ENCODE peak calls at places on chromosomes 7 and 10, in eight cellular contexts. A is fibroblast of lung, E is GM23338, R is cardiac fibroblast, F is IMR-90, I is mammary epithelial cell, P is GM12865, X is uterus. G is an unnamed sample.

GRCh38 chr7:157610671-157611295 is 274.0 kb downstream of the DNAJB6 start:
- DNase-seq in F (no peak), I (no peak), R (no peak), E (no peak), X (no peak), A (peak), P (no peak), G (no peak)

GRCh38 chr7:37359662-37360444 is 88.8 kb downstream of the ELMO1 start:
- DNase-seq in F (no peak), X (no peak), A (no peak), R (no peak), I (no peak), E (no peak), P (no peak), G (peak)

GRCh38 chr7:5598769-5599371 is 175.2 kb upstream of the TNRC18 start:
- DNase-seq in I (no peak), R (no peak), P (peak), E (peak), X (no peak), A (peak), F (no peak), G (no peak)

GRCh38 chr10:114724295-114724694 is 66.2 kb upstream of the ABLIM1 start:
- DNase-seq in X (no peak), A (no peak), P (no peak), I (peak), F (no peak), E (no peak), R (no peak), G (no peak)

GRCh38 chr7:17844514-17845196 is 95.6 kb downstream of the SNX13 start:
- DNase-seq in E (no peak), P (no peak), A (no peak), I (peak), R (no peak), F (peak), X (no peak), G (no peak)

GRCh38 chr7:114703677-114704076 is 218.2 kb upstream of the MDFIC start:
- DNase-seq in A (peak), I (peak), E (no peak), X (no peak), F (peak), R (peak), P (no peak), G (peak)

GRCh38 chr10:48406204-48406603 is 99.7 kb downstream of the MAPK8 start:
- DNase-seq in E (no peak), F (peak), P (no peak), X (no peak), I (peak), A (peak), R (peak), G (no peak)

GRCh38 chr7:39686261-39686924 is 63.0 kb downstream of the RALA start:
- DNase-seq in X (no peak), I (peak), E (no peak), F (peak), P (peak), R (peak), A (peak), G (peak)

GRCh38 chr7:77427996-77428603 is 12.0 kb upstream of the GSAP start:
- DNase-seq in R (peak), A (peak), E (peak), I (peak), P (peak), X (no peak), F (peak), G (peak)

GRCh38 chr7:30179016-30179436 is 44.2 kb downstream of the MTURN start:
- DNase-seq in P (peak), E (no peak), F (no peak), I (no peak), R (no peak), X (no peak), A (no peak), G (no peak)

GRCh38 chr10:35340975-35341374 is 4.7 kb downstream of the CCNY start:
- DNase-seq in A (no peak), X (no peak), F (peak), E (no peak), R (peak), I (peak), P (no peak), G (peak)

GRCh38 chr7:1512781-1513656 is 8.8 kb upstream of the INTS1 start:
- DNase-seq in R (peak), E (no peak), F (peak), A (peak), P (peak), I (peak), X (peak), G (peak)

GRCh38 chr10:60138842-60139241 is 232.5 kb upstream of the CCDC6 start:
- DNase-seq in E (peak), F (no peak), A (no peak), X (no peak), I (no peak), R (no peak), P (no peak), G (no peak)
- TF ChIP-seq CTCF in E (no peak), F (no peak), A (no peak), X (no peak), I (no peak), R (no peak), P (no peak), G (no peak)

DNA sequence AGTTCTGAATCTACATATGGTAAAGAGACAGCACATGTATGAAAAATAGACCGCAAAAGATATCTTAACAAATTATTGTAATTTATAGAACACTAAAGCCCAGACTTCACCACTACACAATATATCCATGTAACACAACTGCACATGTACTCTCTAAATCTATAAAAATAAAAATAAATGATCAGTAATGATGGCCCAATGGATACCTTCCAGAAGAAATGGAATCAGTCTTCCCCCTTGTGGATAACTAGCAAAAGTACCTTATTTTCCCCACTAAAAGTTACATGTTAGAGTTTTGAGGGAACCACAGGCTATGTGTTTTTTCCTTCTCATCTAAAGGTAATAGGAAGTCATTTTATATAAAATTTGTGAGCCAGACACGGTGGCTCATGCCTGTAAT is 25.7 kb downstream of the C7orf25 start:
- DNase-seq in R (peak), X (no peak), A (peak), F (no peak), I (peak), E (peak), P (no peak), G (no peak)
- TF ChIP-seq CTCF in R (peak), X (peak), A (peak), F (peak), I (peak), E (peak), P (peak), G (peak)

DNA sequence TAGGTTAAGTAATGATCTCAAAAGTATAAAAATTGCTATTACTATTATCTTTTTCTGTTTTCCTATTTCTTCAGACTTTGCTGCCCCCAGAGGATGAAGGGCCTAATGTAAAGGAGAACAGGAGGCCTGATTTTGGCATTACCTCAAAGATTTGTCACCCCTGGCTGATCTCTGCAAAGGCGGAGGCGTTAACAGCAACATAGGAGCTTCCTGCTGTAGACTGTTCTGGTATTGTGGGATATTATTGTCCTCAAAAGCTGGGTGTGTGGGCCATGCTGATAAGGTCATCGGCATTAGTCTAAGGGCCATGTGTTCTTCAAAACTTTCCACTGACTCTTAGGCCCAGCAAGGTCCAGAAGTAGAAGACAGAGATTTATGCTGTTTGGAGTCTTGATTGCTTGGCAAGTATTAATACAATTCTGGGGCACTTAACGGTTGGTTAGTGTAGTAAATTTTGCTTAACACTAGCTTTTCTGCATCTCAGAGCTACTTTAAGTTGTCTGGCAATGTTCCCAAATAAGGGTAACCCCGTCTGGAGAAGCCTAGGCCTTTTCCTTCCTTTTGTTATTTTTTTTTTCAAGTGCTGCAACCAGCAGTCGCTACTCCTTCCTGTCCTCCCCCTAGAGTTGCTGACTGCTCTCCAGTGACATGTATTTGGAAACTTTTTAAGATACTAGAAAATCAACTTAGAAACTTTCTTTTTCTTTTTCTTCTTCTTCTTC is 14.0 kb upstream of the ENTPD1 start:
- DNase-seq in P (peak), F (peak), I (peak), R (peak), X (no peak), A (peak), E (peak), G (peak)
- TF ChIP-seq CTCF in P (peak), F (peak), I (no peak), R (peak), X (no peak), A (no peak), E (peak), G (no peak)

GRCh38 chr7:118250860-118251494 is 26.5 kb downstream of the ANKRD7 start:
- DNase-seq in E (no peak), P (no peak), I (no peak), F (no peak), X (no peak), A (no peak), R (no peak), G (no peak)
- TF ChIP-seq CTCF in E (peak), P (no peak), I (peak), F (peak), X (no peak), A (peak), R (no peak), G (peak)

GRCh38 chr10:5254488-5254887 is 57.9 kb downstream of the AKR1C4 start:
- DNase-seq in I (no peak), P (no peak), X (no peak), R (no peak), E (no peak), F (no peak), A (no peak), G (no peak)

DNA sequence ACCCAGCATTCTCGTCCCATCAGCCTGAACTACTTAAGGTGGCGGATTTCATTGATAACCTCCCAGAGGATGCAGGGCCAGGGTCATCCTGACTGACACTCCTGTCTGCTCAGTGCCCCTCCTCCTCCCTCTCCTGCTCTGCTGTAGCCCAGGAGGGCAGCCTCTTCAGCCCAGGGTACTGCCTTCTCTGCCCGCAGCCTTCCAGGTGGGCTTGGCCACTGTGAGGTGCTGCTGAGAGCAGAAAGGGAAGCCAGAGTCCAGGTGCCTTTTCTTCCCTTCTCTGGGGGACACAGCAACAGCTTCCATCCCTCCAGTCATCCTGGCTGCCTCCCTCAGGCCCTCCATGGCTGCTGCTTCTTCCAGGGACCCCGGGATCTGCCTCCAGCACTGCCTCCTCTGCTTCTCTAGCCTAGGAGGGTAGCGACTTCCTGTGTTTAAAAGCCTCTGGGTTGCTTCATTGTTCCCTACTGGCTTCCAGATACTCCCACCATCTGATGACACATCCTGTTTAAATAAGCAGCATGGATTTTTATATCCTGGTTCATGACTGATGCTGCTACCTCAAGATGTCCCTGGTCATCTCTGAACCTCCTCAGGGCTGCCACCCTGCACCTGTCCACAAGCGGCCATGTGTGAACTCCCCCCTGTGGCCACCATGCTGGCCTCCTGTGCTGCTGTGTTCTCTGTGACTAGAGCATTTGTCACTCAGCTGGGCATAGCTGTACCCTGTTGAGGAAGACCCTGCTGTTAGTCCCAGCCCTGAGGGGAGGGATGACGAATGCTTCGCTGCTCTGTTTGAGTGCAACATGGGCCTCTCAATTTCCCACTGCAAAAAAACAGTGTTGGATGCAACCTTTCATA is 55.8 kb downstream of the AKR1C4 start:
- DNase-seq in E (peak), I (no peak), X (no peak), R (peak), P (no peak), A (no peak), F (peak), G (no peak)
- TF ChIP-seq CTCF in E (peak), I (no peak), X (no peak), R (no peak), P (no peak), A (no peak), F (no peak), G (no peak)